ENCODE peak calls at places on chromosomes 4 and X, in five cellular contexts. One of them, this sample, is unnamed.

GRCh38 chr4:53365121-53365485 is 758 bp downstream of the SCFD2 start:
- DNase-seq in H9: peak
- DNase-seq in GM12865: peak
- DNase-seq in tibial artery: no peak
- DNase-seq in CD4-positive, alpha-beta T cell: no peak
- DNase-seq in this sample: no peak

GRCh38 chr4:179521937-179522336 is 2079.7 kb upstream of the AGA start:
- DNase-seq in H9: no peak
- DNase-seq in GM12865: no peak
- DNase-seq in tibial artery: no peak
- DNase-seq in CD4-positive, alpha-beta T cell: no peak
- DNase-seq in this sample: no peak

GRCh38 chrX:52979568-52979967 is 21.2 kb upstream of the FAM156A start:
- DNase-seq in H9: no peak
- DNase-seq in tibial artery: peak
- DNase-seq in GM12865: no peak
- DNase-seq in CD4-positive, alpha-beta T cell: no peak
- DNase-seq in this sample: no peak

GRCh38 chr4:5962416-5962815 is 55.8 kb downstream of the C4orf50 start:
- DNase-seq in GM12865: no peak
- DNase-seq in tibial artery: no peak
- DNase-seq in H9: no peak
- DNase-seq in CD4-positive, alpha-beta T cell: no peak
- DNase-seq in this sample: no peak

GRCh38 chrX:133637765-133638164 is 222.5 kb upstream of the GPC4 start:
- DNase-seq in CD4-positive, alpha-beta T cell: no peak
- DNase-seq in GM12865: no peak
- DNase-seq in H9: no peak
- DNase-seq in tibial artery: no peak
- DNase-seq in this sample: no peak

GRCh38 chrX:103628386-103629290 is at the start of gene TCEAL1:
- DNase-seq in H9: peak
- DNase-seq in GM12865: peak
- DNase-seq in CD4-positive, alpha-beta T cell: peak
- DNase-seq in tibial artery: peak
- DNase-seq in this sample: peak

GRCh38 chrX:127276326-127276725 is 456.8 kb downstream of the PRR32 start:
- DNase-seq in GM12865: no peak
- DNase-seq in H9: no peak
- DNase-seq in tibial artery: no peak
- DNase-seq in CD4-positive, alpha-beta T cell: no peak
- DNase-seq in this sample: no peak

GRCh38 chr4:75779059-75779757 is 54.8 kb downstream of the USO1 start:
- DNase-seq in tibial artery: no peak
- DNase-seq in GM12865: peak
- DNase-seq in H9: no peak
- DNase-seq in CD4-positive, alpha-beta T cell: no peak
- DNase-seq in this sample: no peak

GRCh38 chr4:21888195-21888976 is 60.2 kb downstream of the KCNIP4 start:
- DNase-seq in CD4-positive, alpha-beta T cell: no peak
- DNase-seq in H9: no peak
- DNase-seq in GM12865: no peak
- DNase-seq in tibial artery: no peak
- DNase-seq in this sample: no peak

GRCh38 chr4:178105223-178105622 is 663.0 kb upstream of the AGA start:
- DNase-seq in GM12865: no peak
- DNase-seq in H9: no peak
- DNase-seq in CD4-positive, alpha-beta T cell: no peak
- DNase-seq in tibial artery: no peak
- DNase-seq in this sample: no peak

GRCh38 chr4:80197601-80198444 is 520 bp downstream of the PRDM8 start:
- DNase-seq in tibial artery: peak
- DNase-seq in CD4-positive, alpha-beta T cell: no peak
- DNase-seq in H9: peak
- DNase-seq in GM12865: no peak
- DNase-seq in this sample: no peak

GRCh38 chr4:41160010-41160789 is 54.1 kb downstream of the APBB2 start:
- DNase-seq in CD4-positive, alpha-beta T cell: no peak
- DNase-seq in H9: peak
- DNase-seq in tibial artery: no peak
- DNase-seq in GM12865: no peak
- DNase-seq in this sample: no peak

GRCh38 chrX:154384284-154384892 is 5.3 kb downstream of the EMD start:
- DNase-seq in tibial artery: no peak
- DNase-seq in GM12865: no peak
- DNase-seq in H9: no peak
- DNase-seq in CD4-positive, alpha-beta T cell: no peak
- DNase-seq in this sample: no peak
- TF ChIP-seq CTCF in tibial artery: peak
- TF ChIP-seq CTCF in GM12865: no peak
- TF ChIP-seq CTCF in H9: peak
- TF ChIP-seq CTCF in CD4-positive, alpha-beta T cell: no peak
- TF ChIP-seq CTCF in this sample: no peak

GRCh38 chr4:93693141-93693540 is 135.4 kb upstream of the ATOH1 start:
- DNase-seq in tibial artery: no peak
- DNase-seq in H9: no peak
- DNase-seq in GM12865: no peak
- DNase-seq in CD4-positive, alpha-beta T cell: no peak
- DNase-seq in this sample: no peak
- TF ChIP-seq CTCF in tibial artery: no peak
- TF ChIP-seq CTCF in H9: no peak
- TF ChIP-seq CTCF in GM12865: no peak
- TF ChIP-seq CTCF in CD4-positive, alpha-beta T cell: no peak
- TF ChIP-seq CTCF in this sample: no peak

GRCh38 chrX:145549476-145549875 is 268.2 kb upstream of the SLITRK2 start:
- DNase-seq in tibial artery: no peak
- DNase-seq in GM12865: no peak
- DNase-seq in CD4-positive, alpha-beta T cell: no peak
- DNase-seq in H9: no peak
- DNase-seq in this sample: no peak

DNA sequence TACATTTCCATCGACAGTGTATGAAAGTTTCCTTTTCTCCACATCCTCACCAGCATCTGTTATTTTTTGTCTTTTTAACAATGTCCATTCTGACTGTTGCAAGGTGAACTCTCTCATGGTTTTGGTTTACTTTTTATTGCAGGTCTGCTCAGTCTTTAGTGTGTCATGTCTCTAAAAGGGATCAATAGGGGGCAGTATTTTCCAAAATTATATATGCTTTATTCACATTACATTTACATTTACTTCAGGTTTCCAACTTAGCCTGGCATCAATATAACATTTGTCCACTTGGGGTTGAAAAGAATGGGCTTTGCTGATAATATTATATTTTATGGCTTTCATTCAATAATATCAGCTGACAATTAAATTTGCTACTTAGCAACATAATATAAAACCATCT is 265.0 kb upstream of the SLITRK2 start:
- DNase-seq in CD4-positive, alpha-beta T cell: no peak
- DNase-seq in H9: no peak
- DNase-seq in tibial artery: no peak
- DNase-seq in GM12865: no peak
- DNase-seq in this sample: no peak
- TF ChIP-seq CTCF in CD4-positive, alpha-beta T cell: no peak
- TF ChIP-seq CTCF in H9: peak
- TF ChIP-seq CTCF in tibial artery: no peak
- TF ChIP-seq CTCF in GM12865: no peak
- TF ChIP-seq CTCF in this sample: no peak

GRCh38 chrX:143757375-143757774 is 36.8 kb upstream of the SPANXN2 start:
- DNase-seq in H9: peak
- DNase-seq in GM12865: no peak
- DNase-seq in CD4-positive, alpha-beta T cell: no peak
- DNase-seq in tibial artery: no peak
- DNase-seq in this sample: no peak
- TF ChIP-seq CTCF in H9: peak
- TF ChIP-seq CTCF in GM12865: no peak
- TF ChIP-seq CTCF in CD4-positive, alpha-beta T cell: no peak
- TF ChIP-seq CTCF in tibial artery: no peak
- TF ChIP-seq CTCF in this sample: no peak